ENCODE peak calls at places on chromosomes 1 and 21, in four cellular contexts. One of them, this sample, is unnamed.
A peak's percentile ranks its signal among the peaks of the same experiment; 100 is the strongest.

GRCh38 chr1:151508721-151509292 is 2.4 kb upstream of the CGN start:
- DNase-seq in coronary artery: no peak
- DNase-seq in brain microvascular endothelial cell: no peak
- DNase-seq in heart right ventricle: no peak
- DNase-seq in this sample: peak; percentile 14

GRCh38 chr21:33648555-33648954 is 6.3 kb downstream of the ITSN1 start:
- DNase-seq in brain microvascular endothelial cell: no peak
- DNase-seq in heart right ventricle: no peak
- DNase-seq in coronary artery: no peak
- DNase-seq in this sample: no peak

GRCh38 chr21:35138665-35139381 is 89.7 kb upstream of the RUNX1 start:
- DNase-seq in heart right ventricle: no peak
- DNase-seq in brain microvascular endothelial cell: peak; percentile 94
- DNase-seq in coronary artery: no peak
- DNase-seq in this sample: peak; percentile 99

GRCh38 chr1:156596426-156596825 is 4.8 kb downstream of the NAXE start:
- DNase-seq in heart right ventricle: no peak
- DNase-seq in brain microvascular endothelial cell: no peak
- DNase-seq in coronary artery: no peak
- DNase-seq in this sample: no peak

GRCh38 chr1:8607906-8608305 is 209.5 kb downstream of the RERE start:
- DNase-seq in brain microvascular endothelial cell: no peak
- DNase-seq in coronary artery: no peak
- DNase-seq in heart right ventricle: no peak
- DNase-seq in this sample: no peak

GRCh38 chr1:51192213-51192843 is 43.7 kb upstream of the RNF11 start:
- DNase-seq in brain microvascular endothelial cell: peak; percentile 83
- DNase-seq in coronary artery: no peak
- DNase-seq in heart right ventricle: peak; percentile 67
- DNase-seq in this sample: peak; percentile 91

GRCh38 chr1:35660581-35661473 is 19.5 kb upstream of the PSMB2 start:
- DNase-seq in heart right ventricle: no peak
- DNase-seq in coronary artery: no peak
- DNase-seq in brain microvascular endothelial cell: peak; percentile 48
- DNase-seq in this sample: peak; percentile 88

GRCh38 chr21:42618713-42619112 is 34.7 kb upstream of the PDE9A start:
- DNase-seq in heart right ventricle: no peak
- DNase-seq in brain microvascular endothelial cell: no peak
- DNase-seq in coronary artery: no peak
- DNase-seq in this sample: no peak

GRCh38 chr1:175784826-175785225 is 41.4 kb upstream of the TNR start:
- DNase-seq in heart right ventricle: no peak
- DNase-seq in coronary artery: no peak
- DNase-seq in brain microvascular endothelial cell: no peak
- DNase-seq in this sample: no peak

GRCh38 chr1:241470361-241470760 is 49.2 kb downstream of the FH start:
- DNase-seq in heart right ventricle: no peak
- DNase-seq in coronary artery: no peak
- DNase-seq in brain microvascular endothelial cell: no peak
- DNase-seq in this sample: no peak

GRCh38 chr1:116820362-116820761 is 66.1 kb downstream of the CD2 start:
- DNase-seq in brain microvascular endothelial cell: peak; percentile 98
- DNase-seq in heart right ventricle: peak; percentile 41
- DNase-seq in coronary artery: no peak
- DNase-seq in this sample: no peak

GRCh38 chr1:241640867-241641542 is 836 bp upstream of the CHML start:
- DNase-seq in heart right ventricle: no peak
- DNase-seq in coronary artery: no peak
- DNase-seq in brain microvascular endothelial cell: no peak
- DNase-seq in this sample: no peak

GRCh38 chr1:92759361-92759760 is 25.5 kb downstream of the EVI5 start:
- DNase-seq in brain microvascular endothelial cell: no peak
- DNase-seq in heart right ventricle: no peak
- DNase-seq in coronary artery: no peak
- DNase-seq in this sample: no peak

GRCh38 chr1:99849744-99850457 is at the start of gene AGL:
- DNase-seq in coronary artery: peak; percentile 87
- DNase-seq in heart right ventricle: peak; percentile 82
- DNase-seq in brain microvascular endothelial cell: peak; percentile 57
- DNase-seq in this sample: peak; percentile 88

GRCh38 chr1:152036316-152037216 is at the start of gene S100A11:
- DNase-seq in coronary artery: peak; percentile 94
- DNase-seq in brain microvascular endothelial cell: peak; percentile 84
- DNase-seq in heart right ventricle: peak; percentile 91
- DNase-seq in this sample: peak; percentile 91

GRCh38 chr1:25899792-25900191 is 6.4 kb downstream of the STMN1 start:
- DNase-seq in brain microvascular endothelial cell: no peak
- DNase-seq in heart right ventricle: no peak
- DNase-seq in coronary artery: no peak
- DNase-seq in this sample: no peak

GRCh38 chr21:42453301-42454220 is 42.5 kb downstream of the RSPH1 start:
- DNase-seq in coronary artery: no peak
- DNase-seq in heart right ventricle: no peak
- DNase-seq in brain microvascular endothelial cell: no peak
- DNase-seq in this sample: peak; percentile 42

GRCh38 chr1:229024528-229025119 is 246.3 kb upstream of the RAB4A start:
- DNase-seq in coronary artery: no peak
- DNase-seq in heart right ventricle: no peak
- DNase-seq in brain microvascular endothelial cell: peak; percentile 89
- DNase-seq in this sample: peak; percentile 44

GRCh38 chr1:45359882-45360513 is 19.8 kb upstream of the MUTYH start:
- DNase-seq in coronary artery: no peak
- DNase-seq in heart right ventricle: peak; percentile 80
- DNase-seq in brain microvascular endothelial cell: peak; percentile 69
- DNase-seq in this sample: peak; percentile 69

GRCh38 chr1:34199927-34200326 is 23.2 kb downstream of the C1orf94 start:
- DNase-seq in brain microvascular endothelial cell: no peak
- DNase-seq in heart right ventricle: no peak
- DNase-seq in coronary artery: no peak
- DNase-seq in this sample: no peak

GRCh38 chr1:178330153-178330552 is 166.6 kb downstream of the CLEC20A start:
- DNase-seq in brain microvascular endothelial cell: no peak
- DNase-seq in coronary artery: no peak
- DNase-seq in heart right ventricle: no peak
- DNase-seq in this sample: no peak

GRCh38 chr1:25677193-25677773 is 60.7 kb downstream of the MAN1C1 start:
- DNase-seq in brain microvascular endothelial cell: no peak
- DNase-seq in coronary artery: no peak
- DNase-seq in heart right ventricle: no peak
- DNase-seq in this sample: peak; percentile 66

GRCh38 chr1:220727523-220727922 is 20.6 kb upstream of the MTARC2 start:
- DNase-seq in coronary artery: no peak
- DNase-seq in heart right ventricle: no peak
- DNase-seq in brain microvascular endothelial cell: no peak
- DNase-seq in this sample: no peak

GRCh38 chr1:240823357-240823756 is 211.4 kb upstream of the GREM2 start:
- DNase-seq in coronary artery: no peak
- DNase-seq in heart right ventricle: no peak
- DNase-seq in brain microvascular endothelial cell: no peak
- DNase-seq in this sample: no peak

GRCh38 chr1:12516741-12517140 is 101.3 kb downstream of the DHRS3 start:
- DNase-seq in coronary artery: no peak
- DNase-seq in heart right ventricle: no peak
- DNase-seq in brain microvascular endothelial cell: no peak
- DNase-seq in this sample: no peak

GRCh38 chr21:44991538-44992483 is 52.0 kb downstream of the SLX9 start:
- DNase-seq in heart right ventricle: no peak
- DNase-seq in brain microvascular endothelial cell: no peak
- DNase-seq in coronary artery: no peak
- DNase-seq in this sample: peak; percentile 68

GRCh38 chr1:183472488-183473285 is at the start of gene SMG7:
- DNase-seq in heart right ventricle: peak; percentile 32
- DNase-seq in brain microvascular endothelial cell: no peak
- DNase-seq in coronary artery: no peak
- DNase-seq in this sample: peak; percentile 47

DNA sequence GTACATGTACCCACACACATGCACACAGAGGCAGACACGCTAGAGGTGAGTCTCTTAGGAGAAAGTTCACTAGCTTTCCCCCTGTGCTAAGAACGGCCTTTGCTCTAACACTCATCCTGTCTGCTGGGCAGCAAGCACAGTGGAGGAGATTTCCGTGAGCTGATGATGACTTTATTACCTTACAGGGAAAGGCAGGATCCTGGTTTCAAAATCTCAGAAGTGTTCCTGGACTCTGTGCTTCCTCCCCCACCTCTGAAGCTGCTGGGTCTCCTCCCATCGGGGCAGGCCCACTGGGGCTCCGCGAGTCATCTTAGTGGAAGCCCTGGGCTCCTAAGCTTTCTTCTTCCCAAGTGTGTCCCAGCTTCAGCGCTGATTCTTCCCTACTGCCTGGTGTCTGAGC is 2.7 kb downstream of the FAM3B start:
- DNase-seq in heart right ventricle: no peak
- DNase-seq in coronary artery: no peak
- DNase-seq in brain microvascular endothelial cell: no peak
- DNase-seq in this sample: no peak
- H3K27ac ChIP-seq in heart right ventricle: no peak overlapping the region
- H3K27ac ChIP-seq in coronary artery: no peak overlapping the region
- H3K27ac ChIP-seq in brain microvascular endothelial cell: no peak overlapping the region
- H3K27ac ChIP-seq in this sample: no peak overlapping the region

GRCh38 chr1:193736507-193736906 is 550.1 kb upstream of the B3GALT2 start:
- DNase-seq in brain microvascular endothelial cell: no peak
- DNase-seq in heart right ventricle: no peak
- DNase-seq in coronary artery: no peak
- DNase-seq in this sample: no peak
- H3K27ac ChIP-seq in brain microvascular endothelial cell: no peak overlapping the region
- H3K27ac ChIP-seq in heart right ventricle: no peak overlapping the region
- H3K27ac ChIP-seq in coronary artery: no peak overlapping the region
- H3K27ac ChIP-seq in this sample: no peak overlapping the region

GRCh38 chr1:164613176-164613575 is 54.2 kb downstream of the PBX1 start:
- DNase-seq in brain microvascular endothelial cell: no peak
- DNase-seq in heart right ventricle: no peak
- DNase-seq in coronary artery: no peak
- DNase-seq in this sample: no peak
- H3K27ac ChIP-seq in brain microvascular endothelial cell: no peak overlapping the region
- H3K27ac ChIP-seq in heart right ventricle: no peak overlapping the region
- H3K27ac ChIP-seq in coronary artery: no peak overlapping the region
- H3K27ac ChIP-seq in this sample: peak overlapping the region; percentile 92

GRCh38 chr1:113515498-113515897 is 125.2 kb downstream of the MAGI3 start:
- DNase-seq in coronary artery: no peak
- DNase-seq in brain microvascular endothelial cell: no peak
- DNase-seq in heart right ventricle: no peak
- DNase-seq in this sample: no peak
- H3K27ac ChIP-seq in coronary artery: no peak overlapping the region
- H3K27ac ChIP-seq in brain microvascular endothelial cell: no peak overlapping the region
- H3K27ac ChIP-seq in heart right ventricle: no peak overlapping the region
- H3K27ac ChIP-seq in this sample: no peak overlapping the region

GRCh38 chr1:91683598-91683951 is 182.9 kb downstream of the CDC7 start:
- DNase-seq in heart right ventricle: peak; percentile 23
- DNase-seq in brain microvascular endothelial cell: no peak
- DNase-seq in coronary artery: no peak
- DNase-seq in this sample: no peak
- H3K27ac ChIP-seq in heart right ventricle: peak overlapping the region; percentile 19
- H3K27ac ChIP-seq in brain microvascular endothelial cell: no peak overlapping the region
- H3K27ac ChIP-seq in coronary artery: no peak overlapping the region
- H3K27ac ChIP-seq in this sample: no peak overlapping the region

This sample was measured in SJCRH30.